ENCODE peak calls at places on chromosomes 12 and 14, in seven cellular contexts. One of them, this sample, is unnamed.

GRCh38 chr12:65327207-65328076 is 49.0 kb downstream of the MSRB3 start:
- DNase-seq in CD4-positive, CD25-positive, alpha-beta regulatory T cell: no peak
- DNase-seq in pancreas: no peak
- DNase-seq in IMR-90: peak; percentile 91
- DNase-seq in MM.1S: no peak
- DNase-seq in tibial artery: no peak
- DNase-seq in adrenal gland: no peak
- DNase-seq in this sample: peak; percentile 51

GRCh38 chr14:100605706-100606686 is 18.8 kb upstream of the BEGAIN start:
- DNase-seq in IMR-90: peak; percentile 18
- DNase-seq in tibial artery: peak; percentile 34
- DNase-seq in CD4-positive, CD25-positive, alpha-beta regulatory T cell: no peak
- DNase-seq in adrenal gland: no peak
- DNase-seq in pancreas: no peak
- DNase-seq in MM.1S: no peak
- DNase-seq in this sample: no peak

GRCh38 chr12:124764870-124765570 is 98.6 kb downstream of the SCARB1 start:
- DNase-seq in tibial artery: peak; percentile 81
- DNase-seq in MM.1S: no peak
- DNase-seq in IMR-90: peak; percentile 89
- DNase-seq in adrenal gland: no peak
- DNase-seq in pancreas: no peak
- DNase-seq in CD4-positive, CD25-positive, alpha-beta regulatory T cell: no peak
- DNase-seq in this sample: peak; percentile 79

GRCh38 chr12:89750821-89751227 is 42.2 kb upstream of the ATP2B1 start:
- DNase-seq in adrenal gland: no peak
- DNase-seq in IMR-90: no peak
- DNase-seq in pancreas: no peak
- DNase-seq in MM.1S: no peak
- DNase-seq in CD4-positive, CD25-positive, alpha-beta regulatory T cell: no peak
- DNase-seq in tibial artery: no peak
- DNase-seq in this sample: no peak

GRCh38 chr14:99870617-99871016 is 77.4 kb downstream of the EML1 start:
- DNase-seq in MM.1S: no peak
- DNase-seq in pancreas: no peak
- DNase-seq in IMR-90: no peak
- DNase-seq in tibial artery: no peak
- DNase-seq in adrenal gland: no peak
- DNase-seq in CD4-positive, CD25-positive, alpha-beta regulatory T cell: no peak
- DNase-seq in this sample: no peak

GRCh38 chr14:68404652-68405183 is 388.1 kb downstream of the ZFP36L1 start:
- DNase-seq in MM.1S: no peak
- DNase-seq in pancreas: no peak
- DNase-seq in adrenal gland: no peak
- DNase-seq in CD4-positive, CD25-positive, alpha-beta regulatory T cell: no peak
- DNase-seq in tibial artery: no peak
- DNase-seq in IMR-90: peak; percentile 37
- DNase-seq in this sample: no peak

GRCh38 chr12:123966596-123966995 is 6.0 kb downstream of the CCDC92 start:
- DNase-seq in IMR-90: peak; percentile 80
- DNase-seq in MM.1S: no peak
- DNase-seq in CD4-positive, CD25-positive, alpha-beta regulatory T cell: no peak
- DNase-seq in adrenal gland: no peak
- DNase-seq in pancreas: no peak
- DNase-seq in tibial artery: no peak
- DNase-seq in this sample: no peak

GRCh38 chr14:68771631-68772030 is 21.2 kb downstream of the ZFP36L1 start:
- DNase-seq in MM.1S: no peak
- DNase-seq in CD4-positive, CD25-positive, alpha-beta regulatory T cell: no peak
- DNase-seq in IMR-90: no peak
- DNase-seq in tibial artery: no peak
- DNase-seq in adrenal gland: peak; percentile 47
- DNase-seq in pancreas: no peak
- DNase-seq in this sample: no peak

GRCh38 chr12:15853877-15854276 is 28.3 kb upstream of the STRAP start:
- DNase-seq in IMR-90: no peak
- DNase-seq in adrenal gland: no peak
- DNase-seq in pancreas: no peak
- DNase-seq in MM.1S: no peak
- DNase-seq in tibial artery: no peak
- DNase-seq in CD4-positive, CD25-positive, alpha-beta regulatory T cell: no peak
- DNase-seq in this sample: no peak

GRCh38 chr14:80664576-80664975 is 277.0 kb downstream of the CEP128 start:
- DNase-seq in MM.1S: no peak
- DNase-seq in IMR-90: peak; percentile 83
- DNase-seq in CD4-positive, CD25-positive, alpha-beta regulatory T cell: no peak
- DNase-seq in tibial artery: no peak
- DNase-seq in pancreas: no peak
- DNase-seq in adrenal gland: no peak
- DNase-seq in this sample: no peak

GRCh38 chr14:62722406-62722805 is 322.9 kb downstream of the KCNH5 start:
- DNase-seq in MM.1S: no peak
- DNase-seq in IMR-90: peak; percentile 15
- DNase-seq in pancreas: no peak
- DNase-seq in adrenal gland: no peak
- DNase-seq in CD4-positive, CD25-positive, alpha-beta regulatory T cell: no peak
- DNase-seq in tibial artery: no peak
- DNase-seq in this sample: no peak

GRCh38 chr12:7512528-7512927 is 9.0 kb upstream of the CD163 start:
- DNase-seq in MM.1S: no peak
- DNase-seq in pancreas: no peak
- DNase-seq in tibial artery: peak; percentile 65
- DNase-seq in adrenal gland: peak; percentile 70
- DNase-seq in IMR-90: peak; percentile 69
- DNase-seq in CD4-positive, CD25-positive, alpha-beta regulatory T cell: no peak
- DNase-seq in this sample: no peak

GRCh38 chr12:75011120-75011519 is 198.5 kb downstream of the KCNC2 start:
- DNase-seq in IMR-90: no peak
- DNase-seq in pancreas: no peak
- DNase-seq in adrenal gland: no peak
- DNase-seq in CD4-positive, CD25-positive, alpha-beta regulatory T cell: no peak
- DNase-seq in tibial artery: no peak
- DNase-seq in MM.1S: no peak
- DNase-seq in this sample: no peak

GRCh38 chr14:77290705-77291104 is 19.7 kb upstream of the NGB start:
- DNase-seq in tibial artery: no peak
- DNase-seq in IMR-90: peak; percentile 75
- DNase-seq in MM.1S: no peak
- DNase-seq in adrenal gland: no peak
- DNase-seq in pancreas: no peak
- DNase-seq in CD4-positive, CD25-positive, alpha-beta regulatory T cell: no peak
- DNase-seq in this sample: no peak

GRCh38 chr12:41190360-41190759 is 2.2 kb downstream of the PDZRN4 start:
- DNase-seq in MM.1S: no peak
- DNase-seq in pancreas: no peak
- DNase-seq in CD4-positive, CD25-positive, alpha-beta regulatory T cell: no peak
- DNase-seq in tibial artery: no peak
- DNase-seq in adrenal gland: peak; percentile 39
- DNase-seq in IMR-90: no peak
- DNase-seq in this sample: no peak

GRCh38 chr12:28060901-28061300 is 88.4 kb upstream of the PTHLH start:
- DNase-seq in MM.1S: no peak
- DNase-seq in IMR-90: no peak
- DNase-seq in adrenal gland: no peak
- DNase-seq in CD4-positive, CD25-positive, alpha-beta regulatory T cell: no peak
- DNase-seq in pancreas: no peak
- DNase-seq in tibial artery: no peak
- DNase-seq in this sample: no peak

GRCh38 chr14:103721334-103722120 is 5.9 kb downstream of the ZFYVE21 start:
- DNase-seq in tibial artery: no peak
- DNase-seq in adrenal gland: no peak
- DNase-seq in IMR-90: peak; percentile 47
- DNase-seq in MM.1S: no peak
- DNase-seq in CD4-positive, CD25-positive, alpha-beta regulatory T cell: no peak
- DNase-seq in pancreas: no peak
- DNase-seq in this sample: no peak

GRCh38 chr14:97056086-97056485 is 258.9 kb downstream of the VRK1 start:
- DNase-seq in CD4-positive, CD25-positive, alpha-beta regulatory T cell: no peak
- DNase-seq in pancreas: no peak
- DNase-seq in tibial artery: no peak
- DNase-seq in MM.1S: no peak
- DNase-seq in IMR-90: no peak
- DNase-seq in adrenal gland: no peak
- DNase-seq in this sample: no peak

GRCh38 chr14:105528859-105529505 is 2.6 kb downstream of the TMEM121 start:
- DNase-seq in adrenal gland: no peak
- DNase-seq in pancreas: no peak
- DNase-seq in MM.1S: no peak
- DNase-seq in CD4-positive, CD25-positive, alpha-beta regulatory T cell: no peak
- DNase-seq in IMR-90: no peak
- DNase-seq in tibial artery: peak; percentile 65
- DNase-seq in this sample: no peak

GRCh38 chr12:64172143-64172970 is 49.7 kb downstream of the KICS2 start:
- DNase-seq in MM.1S: no peak
- DNase-seq in IMR-90: no peak
- DNase-seq in tibial artery: no peak
- DNase-seq in CD4-positive, CD25-positive, alpha-beta regulatory T cell: no peak
- DNase-seq in adrenal gland: no peak
- DNase-seq in pancreas: no peak
- DNase-seq in this sample: no peak

GRCh38 chr14:104872469-104873341 is 7.6 kb downstream of the CEP170B start:
- DNase-seq in tibial artery: no peak
- DNase-seq in CD4-positive, CD25-positive, alpha-beta regulatory T cell: no peak
- DNase-seq in adrenal gland: peak; percentile 85
- DNase-seq in IMR-90: peak; percentile 37
- DNase-seq in pancreas: no peak
- DNase-seq in MM.1S: no peak
- DNase-seq in this sample: no peak

GRCh38 chr14:83873626-83874025 is 1656.3 kb upstream of the FLRT2 start:
- DNase-seq in pancreas: no peak
- DNase-seq in adrenal gland: no peak
- DNase-seq in IMR-90: peak; percentile 15
- DNase-seq in tibial artery: no peak
- DNase-seq in MM.1S: no peak
- DNase-seq in CD4-positive, CD25-positive, alpha-beta regulatory T cell: no peak
- DNase-seq in this sample: no peak

GRCh38 chr12:120132437-120132836 is 15.9 kb upstream of the RAB35 start:
- DNase-seq in CD4-positive, CD25-positive, alpha-beta regulatory T cell: no peak
- DNase-seq in IMR-90: no peak
- DNase-seq in adrenal gland: no peak
- DNase-seq in tibial artery: no peak
- DNase-seq in pancreas: no peak
- DNase-seq in MM.1S: no peak
- DNase-seq in this sample: no peak

DNA sequence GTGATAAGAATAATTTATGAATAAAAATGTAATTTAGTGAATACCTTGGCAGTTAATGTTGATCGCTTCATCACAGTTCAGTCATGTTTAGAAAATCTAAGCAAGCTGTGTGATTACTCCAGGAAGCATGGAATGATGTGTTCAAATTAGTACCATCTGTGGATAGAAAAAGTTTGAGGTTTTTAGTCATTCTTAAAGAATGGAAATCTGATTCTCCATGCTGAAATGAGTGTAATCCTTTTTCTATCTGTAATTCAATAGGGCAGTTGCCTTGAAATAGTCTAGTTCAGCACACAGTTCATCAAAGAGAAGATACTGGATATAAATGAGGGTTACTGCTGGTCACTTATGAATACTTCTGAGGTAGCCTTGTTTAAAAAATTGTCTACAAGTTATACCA is 127.2 kb upstream of the MYF6 start:
- DNase-seq in MM.1S: no peak
- DNase-seq in pancreas: no peak
- DNase-seq in CD4-positive, CD25-positive, alpha-beta regulatory T cell: no peak
- DNase-seq in tibial artery: no peak
- DNase-seq in IMR-90: peak; percentile 97
- DNase-seq in adrenal gland: no peak
- DNase-seq in this sample: no peak
- H3K4me1 ChIP-seq in MM.1S: peaks cover 14% of the 10 kb centered on the region
- H3K4me1 ChIP-seq in pancreas: no peaks in the 10 kb centered on the region
- H3K4me1 ChIP-seq in CD4-positive, CD25-positive, alpha-beta regulatory T cell: no peaks in the 10 kb centered on the region
- H3K4me1 ChIP-seq in tibial artery: no peaks in the 10 kb centered on the region
- H3K4me1 ChIP-seq in IMR-90: peaks cover 15% of the 10 kb centered on the region
- H3K4me1 ChIP-seq in adrenal gland: no peaks in the 10 kb centered on the region
- H3K4me1 ChIP-seq in this sample: no peaks in the 10 kb centered on the region

GRCh38 chr12:23657598-23657997 is 291.9 kb downstream of the SOX5 start:
- DNase-seq in CD4-positive, CD25-positive, alpha-beta regulatory T cell: no peak
- DNase-seq in IMR-90: no peak
- DNase-seq in pancreas: no peak
- DNase-seq in adrenal gland: no peak
- DNase-seq in MM.1S: no peak
- DNase-seq in tibial artery: no peak
- DNase-seq in this sample: no peak
- H3K4me3 ChIP-seq in CD4-positive, CD25-positive, alpha-beta regulatory T cell: no peak overlapping the region
- H3K4me3 ChIP-seq in IMR-90: no peak overlapping the region
- H3K4me3 ChIP-seq in pancreas: no peak overlapping the region
- H3K4me3 ChIP-seq in adrenal gland: no peak overlapping the region
- H3K4me3 ChIP-seq in MM.1S: no peak overlapping the region
- H3K4me3 ChIP-seq in tibial artery: no peak overlapping the region
- H3K4me3 ChIP-seq in this sample: no peak overlapping the region

GRCh38 chr14:56979961-56980360 is 169.7 kb upstream of the OTX2 start:
- DNase-seq in adrenal gland: no peak
- DNase-seq in tibial artery: no peak
- DNase-seq in IMR-90: no peak
- DNase-seq in CD4-positive, CD25-positive, alpha-beta regulatory T cell: no peak
- DNase-seq in pancreas: no peak
- DNase-seq in MM.1S: no peak
- DNase-seq in this sample: no peak
- H3K27ac ChIP-seq in adrenal gland: no peak overlapping the region
- H3K27ac ChIP-seq in tibial artery: no peak overlapping the region
- H3K27ac ChIP-seq in IMR-90: no peak overlapping the region
- H3K27ac ChIP-seq in CD4-positive, CD25-positive, alpha-beta regulatory T cell: no peak overlapping the region
- H3K27ac ChIP-seq in pancreas: no peak overlapping the region
- H3K27ac ChIP-seq in MM.1S: no peak overlapping the region
- H3K27ac ChIP-seq in this sample: no peak overlapping the region

GRCh38 chr12:57131896-57132744 is 3.8 kb downstream of the LRP1 start:
- DNase-seq in IMR-90: no peak
- DNase-seq in MM.1S: no peak
- DNase-seq in tibial artery: no peak
- DNase-seq in CD4-positive, CD25-positive, alpha-beta regulatory T cell: no peak
- DNase-seq in adrenal gland: no peak
- DNase-seq in pancreas: no peak
- DNase-seq in this sample: no peak

GRCh38 chr12:57134949-57135348 is 6.7 kb downstream of the LRP1 start:
- DNase-seq in MM.1S: no peak
- DNase-seq in CD4-positive, CD25-positive, alpha-beta regulatory T cell: no peak
- DNase-seq in pancreas: no peak
- DNase-seq in adrenal gland: no peak
- DNase-seq in IMR-90: no peak
- DNase-seq in tibial artery: no peak
- DNase-seq in this sample: peak; percentile 23

GRCh38 chr12:57135487-57135886 is 7.2 kb downstream of the LRP1 start:
- DNase-seq in MM.1S: no peak
- DNase-seq in tibial artery: no peak
- DNase-seq in IMR-90: peak; percentile 46
- DNase-seq in pancreas: no peak
- DNase-seq in CD4-positive, CD25-positive, alpha-beta regulatory T cell: no peak
- DNase-seq in adrenal gland: no peak
- DNase-seq in this sample: peak; percentile 67

GRCh38 chr12:57133013-57133569 is 4.8 kb downstream of the LRP1 start:
- DNase-seq in CD4-positive, CD25-positive, alpha-beta regulatory T cell: no peak
- DNase-seq in IMR-90: peak; percentile 55
- DNase-seq in tibial artery: no peak
- DNase-seq in pancreas: no peak
- DNase-seq in MM.1S: no peak
- DNase-seq in adrenal gland: no peak
- DNase-seq in this sample: peak; percentile 22

DNA sequence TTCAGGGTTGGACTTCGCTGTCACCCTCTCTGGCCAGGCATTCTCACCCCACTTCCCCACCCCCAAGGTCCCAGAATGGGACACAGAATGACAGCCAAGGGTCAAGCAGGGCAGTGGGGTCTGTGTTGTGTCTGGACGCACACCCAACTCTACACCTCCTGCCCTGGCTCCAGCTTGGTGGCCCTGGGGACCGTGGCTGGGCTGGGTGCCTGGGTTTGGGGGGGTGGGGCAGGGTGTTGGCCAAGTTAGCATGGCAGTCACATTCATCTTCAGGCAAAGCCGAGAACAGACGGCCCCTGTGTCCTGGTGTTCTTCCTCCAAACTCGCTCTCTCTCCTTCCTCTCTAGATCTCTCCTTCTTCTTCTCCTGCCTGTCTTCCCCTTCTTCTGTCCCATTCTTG is 5.6 kb downstream of the LRP1 start:
- DNase-seq in IMR-90: no peak
- DNase-seq in adrenal gland: no peak
- DNase-seq in MM.1S: no peak
- DNase-seq in pancreas: no peak
- DNase-seq in tibial artery: peak; percentile 92
- DNase-seq in CD4-positive, CD25-positive, alpha-beta regulatory T cell: no peak
- DNase-seq in this sample: peak; percentile 34
- H3K4me1 ChIP-seq in IMR-90: peaks cover 59% of the 10 kb centered on the region
- H3K4me1 ChIP-seq in adrenal gland: peaks cover 77% of the 10 kb centered on the region
- H3K4me1 ChIP-seq in MM.1S: peaks cover 3% of the 10 kb centered on the region
- H3K4me1 ChIP-seq in pancreas: peaks cover under 1% of the 10 kb centered on the region
- H3K4me1 ChIP-seq in tibial artery: peaks cover 75% of the 10 kb centered on the region
- H3K4me1 ChIP-seq in CD4-positive, CD25-positive, alpha-beta regulatory T cell: peaks cover 3% of the 10 kb centered on the region
- H3K4me1 ChIP-seq in this sample: peaks cover 7% of the 10 kb centered on the region

This sample was measured in uterus.